ENCODE peak calls at places on chromosomes 5 and 9, in four cellular contexts. Q is H1, A is K562, P is HepG2. W is an unnamed sample.

GRCh38 chr5:141788296-141788980 is 89.8 kb downstream of the PCDH1 start:
- DNase-seq in P (no peak), A (no peak), Q (no peak), W (no peak)

GRCh38 chr5:161960314-161960713 is 107.3 kb upstream of the GABRG2 start:
- DNase-seq in A (no peak), Q (no peak), P (no peak), W (no peak)

GRCh38 chr9:110918316-110919054 is 119.8 kb downstream of the LPAR1 start:
- DNase-seq in A (no peak), P (no peak), Q (no peak), W (no peak)

GRCh38 chr5:105961572-105961971 is 1709.2 kb downstream of the EFNA5 start:
- DNase-seq in Q (no peak), A (no peak), P (no peak), W (no peak)

GRCh38 chr9:107638922-107639321 is 149.4 kb upstream of the KLF4 start:
- DNase-seq in P (no peak), Q (no peak), A (no peak), W (no peak)

GRCh38 chr5:172833691-172834569 is at the start of gene ERGIC1:
- DNase-seq in Q (peak), A (peak), P (peak), W (peak)

GRCh38 chr5:69416180-69416579 is 1.3 kb downstream of the MARVELD2 start:
- DNase-seq in Q (peak), A (no peak), P (no peak), W (no peak)

GRCh38 chr5:125181159-125181558 is 434.7 kb upstream of the ZNF608 start:
- DNase-seq in A (no peak), P (no peak), Q (no peak), W (no peak)

GRCh38 chr5:1930501-1930879 is 47.8 kb upstream of the IRX4 start:
- DNase-seq in A (no peak), P (no peak), Q (no peak), W (no peak)

GRCh38 chr5:127373858-127374491 is 83.4 kb downstream of the MEGF10 start:
- DNase-seq in P (no peak), Q (no peak), A (peak), W (no peak)

GRCh38 chr9:17082343-17082742 is 52.5 kb upstream of the CNTLN start:
- DNase-seq in P (no peak), A (no peak), Q (peak), W (no peak)
- TF ChIP-seq MAFK in P (no peak), A (no peak), Q (no peak), W (no peak)

GRCh38 chr9:37031081-37031480 is 3.0 kb downstream of the PAX5 start:
- DNase-seq in Q (no peak), P (no peak), A (no peak), W (no peak)
- H3K4me3 ChIP-seq in Q (no peak), P (no peak), A (no peak), W (no peak)

DNA sequence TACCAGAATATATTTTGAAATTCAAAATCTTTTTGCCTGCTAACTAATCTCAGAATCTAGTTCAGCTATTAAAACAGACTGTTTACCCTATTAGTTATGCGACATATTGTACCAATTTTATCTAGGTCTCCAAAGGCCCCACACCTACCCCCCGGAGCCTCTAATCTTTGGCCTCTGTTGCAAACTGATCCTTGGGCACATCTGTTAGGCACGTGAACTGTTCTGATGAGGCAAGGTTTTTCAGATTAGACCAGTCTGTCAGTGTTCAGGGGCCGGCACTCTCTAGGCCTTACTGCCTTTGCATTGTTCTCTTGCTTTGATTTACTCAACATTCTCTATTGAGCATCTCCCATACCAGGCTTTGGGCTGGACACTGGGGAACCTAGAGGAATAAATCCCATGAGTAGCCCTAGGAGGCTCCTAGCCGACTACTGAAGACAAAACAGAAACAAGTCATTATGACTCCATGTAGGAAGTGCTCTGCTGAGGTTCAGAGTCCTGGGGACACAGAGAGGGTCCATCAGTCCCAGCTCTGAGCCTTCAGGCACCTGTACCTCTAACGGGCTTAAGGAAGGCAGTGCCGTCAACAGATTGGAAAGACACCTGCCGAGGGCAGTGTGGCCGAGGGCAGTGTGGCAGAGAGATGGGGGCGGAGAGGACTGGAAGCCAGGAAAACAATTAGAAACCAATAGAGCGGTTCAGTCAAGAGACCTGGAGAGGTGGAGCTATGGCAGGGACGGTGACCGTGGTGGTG is 245.1 kb downstream of the AOPEP start:
- DNase-seq in Q (no peak), P (peak), A (no peak), W (no peak)
- TF ChIP-seq KDM1A in Q (no peak), P (peak), A (no peak), W (no peak)

GRCh38 chr5:98468188-98468869 is 305.1 kb upstream of the RGMB start:
- DNase-seq in Q (no peak), P (no peak), A (no peak), W (no peak)
- TF ChIP-seq MAFK in Q (no peak), P (no peak), A (no peak), W (no peak)

GRCh38 chr9:19975499-19975898 is 186.7 kb upstream of the SLC24A2 start:
- DNase-seq in P (no peak), A (no peak), Q (no peak), W (no peak)

GRCh38 chr9:19976226-19976625 is 187.4 kb upstream of the SLC24A2 start:
- DNase-seq in P (no peak), A (no peak), Q (no peak), W (no peak)
- H3K4me3 ChIP-seq in P (no peak), A (no peak), Q (no peak), W (no peak)

DNA sequence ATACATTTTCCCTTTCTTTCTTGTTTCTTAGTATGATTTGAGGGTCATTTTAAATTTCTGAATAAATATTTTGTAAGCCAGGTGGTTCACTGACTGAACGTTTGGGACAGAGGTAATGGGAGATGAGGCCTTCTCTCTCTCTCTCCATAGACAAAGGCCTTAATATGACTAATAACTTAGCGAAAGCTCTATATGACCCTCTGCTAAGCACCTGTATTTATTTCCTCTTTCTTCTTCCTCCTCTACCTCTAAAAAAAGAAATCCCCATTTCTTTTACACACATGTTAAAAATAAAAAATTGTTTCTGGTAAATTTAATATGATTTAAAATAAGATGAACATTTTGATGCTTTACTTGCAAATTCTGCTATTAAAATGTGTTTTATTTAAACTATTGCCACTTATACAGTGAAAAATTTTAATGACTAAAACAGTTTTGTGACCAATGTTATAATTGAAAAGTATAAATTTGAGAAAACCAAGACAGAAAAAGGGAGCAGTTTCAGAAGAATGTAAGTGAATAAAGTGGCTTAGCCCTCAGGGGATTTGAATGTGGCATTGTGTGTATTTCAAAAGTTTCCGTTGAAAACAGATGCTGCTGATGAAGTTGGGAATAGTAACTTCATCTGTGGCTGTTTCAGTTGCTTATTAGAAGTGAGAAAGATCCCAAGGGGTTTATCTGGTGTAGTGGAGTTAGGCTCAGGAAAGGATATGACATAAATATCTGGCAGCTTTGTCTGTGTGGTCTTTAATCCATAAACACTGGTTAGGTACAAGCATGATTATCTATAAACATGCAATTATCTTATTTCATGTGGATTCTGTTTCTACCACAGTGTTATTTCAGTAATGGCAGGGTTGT is 128.6 kb upstream of the GRHPR start:
- DNase-seq in A (peak), Q (no peak), P (no peak), W (no peak)
- TF ChIP-seq KDM1A in A (no peak), Q (no peak), P (no peak), W (no peak)

GRCh38 chr5:174625591-174626365 is 98.6 kb upstream of the MSX2 start:
- DNase-seq in P (no peak), Q (no peak), A (no peak), W (no peak)
- TF ChIP-seq MAFK in P (no peak), Q (no peak), A (no peak), W (no peak)

DNA sequence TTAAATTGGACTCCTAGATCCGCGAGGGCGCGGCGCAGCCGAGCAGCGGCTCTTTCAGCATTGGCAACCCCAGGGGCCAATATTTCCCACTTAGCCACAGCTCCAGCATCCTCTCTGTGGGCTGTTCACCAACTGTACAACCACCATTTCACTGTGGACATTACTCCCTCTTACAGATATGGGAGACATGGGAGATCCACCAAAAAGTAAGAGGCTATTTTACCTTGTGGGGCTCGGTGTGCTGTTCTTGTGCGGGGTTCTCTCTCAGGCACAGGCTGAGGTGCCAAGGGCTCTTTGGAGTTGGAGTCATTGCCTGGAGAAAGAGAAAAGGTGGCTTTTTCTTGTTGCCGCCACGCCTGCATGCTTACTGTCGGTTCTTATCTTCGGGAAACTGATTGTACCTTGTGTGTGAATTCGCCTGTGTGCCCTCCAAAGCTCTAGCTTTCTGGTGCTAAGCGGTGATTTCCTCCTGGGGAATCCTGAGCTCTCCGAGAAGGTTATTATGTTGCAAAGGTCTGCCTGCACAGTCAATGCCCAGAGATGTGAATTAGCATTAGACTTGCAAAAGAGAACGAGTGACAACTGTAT is 340 bp downstream of the ISL1 start:
- DNase-seq in P (no peak), A (no peak), Q (no peak), W (no peak)
- H3K4me3 ChIP-seq in P (no peak), A (no peak), Q (peak), W (peak)

DNA sequence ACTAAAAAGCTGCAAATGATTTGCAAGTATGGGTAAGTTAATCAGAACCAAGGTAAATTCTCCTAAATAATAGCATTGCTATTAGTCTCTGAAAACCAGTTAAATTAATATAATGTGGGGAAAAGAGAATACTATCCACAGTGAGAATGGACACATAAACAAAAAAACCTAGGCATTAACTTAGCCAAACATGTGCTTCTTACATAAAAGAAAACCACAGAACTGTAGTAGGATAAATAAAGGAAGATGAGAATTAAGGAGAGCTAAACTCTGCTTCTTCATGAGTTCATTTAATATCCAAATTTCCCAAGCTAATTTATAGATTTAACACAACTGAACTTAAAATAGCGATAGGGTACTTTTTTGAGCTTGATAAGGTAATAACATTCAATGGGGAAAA is 31.8 kb downstream of the ABCA1 start:
- DNase-seq in P (no peak), Q (no peak), A (no peak), W (no peak)
- TF ChIP-seq KDM1A in P (no peak), Q (no peak), A (no peak), W (no peak)

W was measured in A549.